ENCODE peak calls at places on chromosomes 1 and 21, in eight cellular contexts. A, T, B, V, Z, J, M and I are unnamed samples.

GRCh38 chr1:167943541-167943940 is 6.7 kb upstream of the MPC2 start:
- DNase-seq in A (no peak), T (no peak), B (no peak), V (no peak), Z (no peak), J (no peak), M (no peak), I (no peak)

GRCh38 chr1:61539720-61540462 is 185.1 kb downstream of the TM2D1 start:
- DNase-seq in A (peak; percentile 99), T (no peak), B (peak; percentile 22), V (no peak), Z (no peak), J (no peak), M (no peak), I (no peak)

GRCh38 chr1:41666991-41667631 is 182.6 kb upstream of the EDN2 start:
- DNase-seq in A (no peak), T (no peak), B (no peak), V (no peak), Z (peak; percentile 80), J (peak; percentile 92), M (no peak), I (peak; percentile 80)

GRCh38 chr1:41537257-41537656 is 52.8 kb upstream of the EDN2 start:
- DNase-seq in A (peak; percentile 71), T (no peak), B (no peak), V (no peak), Z (no peak), J (no peak), M (no peak), I (no peak)

GRCh38 chr1:68103006-68103545 is 52.6 kb upstream of the DIRAS3 start:
- DNase-seq in A (no peak), T (no peak), B (no peak), V (no peak), Z (no peak), J (no peak), M (no peak), I (no peak)

GRCh38 chr21:27519357-27519756 is 552.5 kb upstream of the ADAMTS5 start:
- DNase-seq in A (peak; percentile 59), T (no peak), B (no peak), V (no peak), Z (no peak), J (no peak), M (no peak), I (no peak)

GRCh38 chr21:29506214-29506613 is 207.5 kb downstream of the BACH1 start:
- DNase-seq in A (no peak), T (no peak), B (no peak), V (no peak), Z (no peak), J (no peak), M (no peak), I (no peak)

GRCh38 chr1:17831619-17832018 is 76.5 kb downstream of the ACTL8 start:
- DNase-seq in A (no peak), T (peak; percentile 65), B (no peak), V (no peak), Z (no peak), J (peak; percentile 31), M (peak; percentile 62), I (no peak)

GRCh38 chr1:110057963-110058518 is 12.4 kb downstream of the ALX3 start:
- DNase-seq in A (peak; percentile 30), T (peak; percentile 53), B (no peak), V (no peak), Z (no peak), J (no peak), M (no peak), I (no peak)

GRCh38 chr1:53738205-53739108 is 507 bp downstream of the GLIS1 start:
- DNase-seq in A (no peak), T (no peak), B (no peak), V (no peak), Z (peak; percentile 28), J (no peak), M (peak; percentile 24), I (no peak)

GRCh38 chr1:58649555-58649954 is 50.3 kb downstream of the MYSM1 start:
- DNase-seq in A (no peak), T (no peak), B (no peak), V (no peak), Z (no peak), J (peak; percentile 47), M (no peak), I (no peak)

GRCh38 chr1:45785583-45785982 is 17.8 kb upstream of the MAST2 start:
- DNase-seq in A (no peak), T (no peak), B (no peak), V (no peak), Z (no peak), J (peak; percentile 69), M (no peak), I (peak; percentile 44)

GRCh38 chr1:15939181-15940109 is 36.5 kb downstream of the ZBTB17 start:
- DNase-seq in A (no peak), T (no peak), B (no peak), V (no peak), Z (no peak), J (no peak), M (no peak), I (peak; percentile 28)

GRCh38 chr1:227987181-227987580 is 19.6 kb upstream of the WNT3A start:
- DNase-seq in A (no peak), T (no peak), B (no peak), V (no peak), Z (no peak), J (no peak), M (no peak), I (no peak)

GRCh38 chr1:155650231-155650757 is 38.3 kb downstream of the YY1AP1 start:
- DNase-seq in A (no peak), T (no peak), B (no peak), V (no peak), Z (no peak), J (no peak), M (no peak), I (no peak)

GRCh38 chr1:155649689-155650088 is 38.9 kb downstream of the YY1AP1 start:
- DNase-seq in A (no peak), T (no peak), B (no peak), V (no peak), Z (no peak), J (no peak), M (no peak), I (no peak)

GRCh38 chr1:155645648-155646047 is 35.6 kb downstream of the MSTO1 start:
- DNase-seq in A (no peak), T (no peak), B (no peak), V (peak; percentile 24), Z (no peak), J (no peak), M (no peak), I (no peak)

GRCh38 chr1:155646307-155646706 is 36.3 kb downstream of the MSTO1 start:
- DNase-seq in A (no peak), T (no peak), B (peak; percentile 22), V (peak; percentile 75), Z (no peak), J (no peak), M (no peak), I (no peak)

DNA sequence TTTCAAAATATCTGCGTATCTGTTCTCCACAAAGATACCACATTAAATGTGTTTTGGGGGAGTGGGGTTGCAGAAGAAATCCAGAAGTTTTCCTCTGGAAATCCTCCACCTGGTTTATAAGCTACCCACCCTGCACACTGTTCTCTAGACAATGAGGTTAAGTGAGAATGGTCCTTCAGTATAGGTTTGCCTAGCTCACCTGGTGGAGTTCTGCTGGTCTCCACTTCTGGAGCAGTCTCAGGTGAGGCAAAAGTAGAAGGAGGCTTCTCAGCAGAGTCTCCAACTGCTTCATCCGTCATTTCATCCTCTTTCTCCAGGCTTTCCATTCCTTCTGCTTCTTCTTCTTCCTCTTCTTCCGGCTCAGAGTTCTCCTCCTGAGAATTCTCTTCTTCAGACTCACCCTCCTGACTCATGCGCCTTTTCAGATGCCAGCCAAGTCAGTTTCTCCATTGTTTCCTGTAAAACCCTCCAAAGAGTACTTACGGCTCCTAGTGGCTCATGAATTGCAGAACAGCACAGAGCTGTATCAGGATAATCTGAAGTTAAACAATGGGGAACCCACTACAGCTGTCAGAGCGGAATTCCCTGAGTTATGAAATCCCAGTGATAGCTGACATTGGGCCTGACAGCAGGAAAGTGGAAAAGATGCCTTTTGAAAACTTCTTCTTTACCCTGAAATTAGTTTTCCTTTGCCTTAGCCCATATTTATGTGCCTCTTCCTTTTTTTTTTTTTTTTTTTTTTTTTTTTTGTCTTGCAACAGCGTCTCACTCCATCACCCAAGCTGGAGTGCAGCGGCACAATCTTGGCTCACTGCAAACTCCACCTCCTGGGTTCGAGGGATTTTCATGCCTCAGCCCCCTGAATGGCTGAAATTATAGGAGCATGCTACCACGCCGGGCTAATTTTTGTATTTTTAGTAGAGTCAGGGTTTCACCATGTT is 38.5 kb downstream of the MSTO1 start:
- DNase-seq in A (peak; percentile 49), T (no peak), B (peak; percentile 43), V (peak; percentile 33), Z (no peak), J (no peak), M (peak; percentile 7), I (no peak)
- TF ChIP-seq CTCF in A (peak; percentile 65), T (peak; percentile 43), B (no peak), V (peak; percentile 53), Z (no peak), J (no peak), M (no peak), I (no peak)

GRCh38 chr1:241423541-241424479 is 66.8 kb upstream of the RGS7 start:
- DNase-seq in A (peak; percentile 51), T (no peak), B (no peak), V (no peak), Z (peak; percentile 26), J (peak; percentile 38), M (peak; percentile 41), I (peak; percentile 44)
- TF ChIP-seq CTCF in A (peak; percentile 17), T (no peak), B (no peak), V (no peak), Z (no peak), J (no peak), M (no peak), I (no peak)

DNA sequence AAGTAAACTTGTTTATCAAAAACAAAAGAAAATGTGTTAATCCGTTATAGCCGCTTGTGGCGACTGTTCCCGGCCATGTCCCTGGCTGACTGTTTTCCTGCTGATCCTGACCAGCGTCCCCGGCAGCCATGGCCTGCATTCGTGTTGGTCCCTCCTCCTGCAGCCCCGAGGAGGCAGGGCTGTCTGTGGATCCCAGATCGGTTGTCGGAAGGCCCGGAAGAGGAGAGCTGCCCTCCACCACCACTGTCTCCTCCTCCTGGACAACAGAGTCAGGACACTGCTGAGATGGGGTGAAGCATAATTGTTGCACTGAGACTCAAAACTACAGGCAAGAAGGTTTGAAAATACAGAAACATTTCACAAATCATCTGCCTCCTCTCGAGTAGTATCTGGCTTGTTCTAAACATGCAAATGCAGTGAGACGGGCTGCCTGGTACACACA is 3.6 kb upstream of the MXRA8 start:
- DNase-seq in A (peak; percentile 53), T (no peak), B (no peak), V (peak; percentile 54), Z (no peak), J (no peak), M (no peak), I (no peak)
- TF ChIP-seq CTCF in A (peak; percentile 55), T (no peak), B (no peak), V (no peak), Z (no peak), J (no peak), M (no peak), I (no peak)

GRCh38 chr1:235601087-235601486 is 48.5 kb downstream of the GNG4 start:
- DNase-seq in A (no peak), T (peak; percentile 37), B (no peak), V (no peak), Z (no peak), J (peak; percentile 63), M (peak; percentile 20), I (no peak)
- TF ChIP-seq CTCF in A (peak; percentile 46), T (peak; percentile 64), B (no peak), V (no peak), Z (peak; percentile 39), J (peak; percentile 40), M (peak; percentile 57), I (peak; percentile 21)